ENCODE peak calls at places on chromosomes 3 and 15, in nine cellular contexts. M is GM13977, Z is MM.1S, U is GM04504, H is thoracic aorta, E is KG1, Q is GM06990, S is HFFc6, Y is COR-L47. W is an unnamed sample.

GRCh38 chr3:193130576-193130975 is 110.4 kb upstream of the PLAAT1 start:
- DNase-seq in M (no peak), Z (no peak), U (no peak), H (no peak), E (no peak), Q (no peak), S (no peak), Y (no peak), W (no peak)

GRCh38 chr3:64214002-64214696 is 11.1 kb downstream of the PRICKLE2 start:
- DNase-seq in M (no peak), Z (no peak), U (no peak), H (no peak), E (no peak), Q (no peak), S (peak; percentile 52), Y (no peak), W (peak; percentile 66)

GRCh38 chr3:164683516-164683915 is 394.8 kb downstream of the SI start:
- DNase-seq in M (no peak), Z (no peak), U (no peak), H (no peak), E (no peak), Q (no peak), S (no peak), Y (no peak), W (no peak)

GRCh38 chr15:55403531-55403930 is 4.6 kb downstream of the CCPG1 start:
- DNase-seq in M (peak; percentile 29), Z (peak; percentile 85), U (no peak), H (no peak), E (peak; percentile 33), Q (peak; percentile 28), S (peak; percentile 1), Y (no peak), W (peak; percentile 9)

GRCh38 chr3:110243081-110243480 is 828.5 kb upstream of the NECTIN3 start:
- DNase-seq in M (no peak), Z (no peak), U (no peak), H (no peak), E (no peak), Q (no peak), S (no peak), Y (no peak), W (no peak)

GRCh38 chr15:65049418-65049840 is 4.2 kb downstream of the SLC51B start:
- DNase-seq in M (peak; percentile 95), Z (peak; percentile 96), U (peak; percentile 81), H (peak; percentile 80), E (no peak), Q (peak; percentile 87), S (peak; percentile 91), Y (peak; percentile 98), W (peak; percentile 82)

GRCh38 chr15:77421370-77421700 is 647 bp downstream of the HMG20A start:
- DNase-seq in M (peak; percentile 12), Z (peak; percentile 51), U (no peak), H (no peak), E (no peak), Q (no peak), S (no peak), Y (no peak), W (no peak)

GRCh38 chr3:187997490-187997889 is 156.5 kb upstream of the LPP start:
- DNase-seq in M (no peak), Z (no peak), U (no peak), H (no peak), E (no peak), Q (no peak), S (peak; percentile 75), Y (no peak), W (no peak)

GRCh38 chr3:151425640-151426336 is 35.1 kb downstream of the IGSF10 start:
- DNase-seq in M (no peak), Z (no peak), U (no peak), H (no peak), E (no peak), Q (no peak), S (peak; percentile 23), Y (no peak), W (no peak)

GRCh38 chr3:73950781-73951180 is 326.0 kb upstream of the PDZRN3 start:
- DNase-seq in M (no peak), Z (no peak), U (no peak), H (no peak), E (no peak), Q (no peak), S (no peak), Y (no peak), W (no peak)

GRCh38 chr15:66938114-66938830 is 127.1 kb upstream of the SMAD3 start:
- DNase-seq in M (no peak), Z (no peak), U (no peak), H (no peak), E (no peak), Q (no peak), S (no peak), Y (no peak), W (no peak)

GRCh38 chr3:134326760-134327593 is 47.3 kb downstream of the AMOTL2 start:
- DNase-seq in M (no peak), Z (no peak), U (peak; percentile 99), H (no peak), E (no peak), Q (no peak), S (peak; percentile 98), Y (no peak), W (peak; percentile 82)

GRCh38 chr3:116030131-116030850 is 407.0 kb downstream of the GAP43 start:
- DNase-seq in M (no peak), Z (no peak), U (no peak), H (no peak), E (no peak), Q (no peak), S (no peak), Y (no peak), W (no peak)

GRCh38 chr15:95174281-95174680 is 942.9 kb downstream of the MCTP2 start:
- DNase-seq in M (no peak), Z (no peak), U (peak; percentile 29), H (no peak), E (no peak), Q (no peak), S (no peak), Y (no peak), W (no peak)

GRCh38 chr15:51331141-51331540 is 7.3 kb downstream of the CYP19A1 start:
- DNase-seq in M (no peak), Z (no peak), U (no peak), H (no peak), E (no peak), Q (no peak), S (no peak), Y (no peak), W (no peak)

GRCh38 chr15:81343371-81343770 is 19.4 kb upstream of the STARD5 start:
- DNase-seq in M (no peak), Z (no peak), U (no peak), H (no peak), E (no peak), Q (no peak), S (no peak), Y (no peak), W (no peak)

GRCh38 chr3:82093641-82094040 is 332.2 kb upstream of the GBE1 start:
- DNase-seq in M (no peak), Z (no peak), U (no peak), H (no peak), E (no peak), Q (no peak), S (no peak), Y (no peak), W (no peak)

GRCh38 chr15:58135511-58136174 is 2.5 kb upstream of the AQP9 start:
- DNase-seq in M (no peak), Z (no peak), U (no peak), H (no peak), E (no peak), Q (no peak), S (no peak), Y (no peak), W (no peak)

GRCh38 chr15:62849316-62850129 is 193.0 kb upstream of the TPM1 start:
- DNase-seq in M (no peak), Z (no peak), U (no peak), H (no peak), E (no peak), Q (no peak), S (no peak), Y (no peak), W (no peak)

GRCh38 chr3:180059351-180059750 is 22.6 kb upstream of the PEX5L start:
- DNase-seq in M (no peak), Z (no peak), U (no peak), H (no peak), E (no peak), Q (no peak), S (peak; percentile 63), Y (no peak), W (no peak)

GRCh38 chr3:170642882-170643601 is 57.2 kb upstream of the SLC7A14 start:
- DNase-seq in M (no peak), Z (no peak), U (no peak), H (no peak), E (no peak), Q (no peak), S (no peak), Y (no peak), W (no peak)

GRCh38 chr3:129958715-129959114 is 15.8 kb upstream of the TRH start:
- DNase-seq in M (no peak), Z (no peak), U (no peak), H (no peak), E (no peak), Q (no peak), S (no peak), Y (no peak), W (no peak)

GRCh38 chr15:97521894-97522293 is 438.6 kb upstream of the ARRDC4 start:
- DNase-seq in M (no peak), Z (peak; percentile 37), U (no peak), H (no peak), E (no peak), Q (no peak), S (no peak), Y (no peak), W (no peak)

GRCh38 chr3:68234118-68234780 is 579.8 kb upstream of the SUCLG2 start:
- DNase-seq in M (no peak), Z (no peak), U (no peak), H (no peak), E (no peak), Q (no peak), S (no peak), Y (no peak), W (no peak)

W was measured in AG08396.